ENCODE peak calls at places on chromosome 1, in six cellular contexts. H is breast epithelium, T is OCI-LY7, P is transverse colon, X is stomach, F is cardiac fibroblast. B is an unnamed sample.

GRCh38 chr1:1398677-1399186 is 403 bp downstream of the CCNL2 start:
- DNase-seq in F (no peak), P (no peak), H (no peak), X (no peak), T (no peak), B (no peak)

GRCh38 chr1:70396607-70397006 is 14.5 kb upstream of the CTH start:
- DNase-seq in F (no peak), H (no peak), T (no peak), P (no peak), X (no peak), B (no peak)

GRCh38 chr1:160018900-160019299 is 12.9 kb downstream of the PIGM start:
- DNase-seq in F (peak), T (no peak), X (no peak), P (no peak), H (no peak), B (no peak)

GRCh38 chr1:243482237-243483022 is 226.6 kb downstream of the SDCCAG8 start:
- DNase-seq in T (no peak), F (peak), H (no peak), P (no peak), X (no peak), B (no peak)

GRCh38 chr1:246680696-246681127 is 43.5 kb upstream of the SCCPDH start:
- DNase-seq in X (no peak), P (no peak), T (no peak), F (no peak), H (no peak), B (no peak)

GRCh38 chr1:197423006-197423405 is 155.0 kb downstream of the CRB1 start:
- DNase-seq in P (no peak), F (peak), H (no peak), X (no peak), T (no peak), B (no peak)

GRCh38 chr1:246506440-246506784 is 667 bp downstream of the SMYD3 start:
- DNase-seq in P (no peak), F (no peak), X (no peak), T (peak), H (no peak), B (no peak)

GRCh38 chr1:204162498-204163074 is 3.6 kb downstream of the REN start:
- DNase-seq in P (peak), T (peak), H (peak), X (peak), F (peak), B (peak)

GRCh38 chr1:60745444-60745843 is 336.9 kb upstream of the NFIA start:
- DNase-seq in P (no peak), X (no peak), T (no peak), F (no peak), H (no peak), B (no peak)

GRCh38 chr1:198520524-198521254 is 19.8 kb downstream of the ATP6V1G3 start:
- DNase-seq in F (no peak), H (no peak), T (no peak), X (no peak), P (no peak), B (no peak)

GRCh38 chr1:67019600-67020136 is 34.3 kb downstream of the SLC35D1 start:
- DNase-seq in P (no peak), H (no peak), X (no peak), F (peak), T (no peak), B (no peak)

GRCh38 chr1:32784817-32785216 is 32.3 kb downstream of the YARS1 start:
- DNase-seq in F (no peak), H (no peak), X (no peak), P (no peak), T (no peak), B (no peak)

GRCh38 chr1:32783851-32784250 is 33.3 kb downstream of the YARS1 start:
- DNase-seq in F (no peak), H (no peak), X (no peak), T (no peak), P (no peak), B (no peak)

GRCh38 chr1:32791881-32792280 is 25.3 kb downstream of the YARS1 start:
- DNase-seq in P (no peak), T (no peak), H (no peak), F (peak), X (no peak), B (no peak)

GRCh38 chr1:32782086-32782485 is 35.1 kb downstream of the YARS1 start:
- DNase-seq in X (no peak), P (no peak), F (no peak), T (no peak), H (no peak), B (no peak)

DNA sequence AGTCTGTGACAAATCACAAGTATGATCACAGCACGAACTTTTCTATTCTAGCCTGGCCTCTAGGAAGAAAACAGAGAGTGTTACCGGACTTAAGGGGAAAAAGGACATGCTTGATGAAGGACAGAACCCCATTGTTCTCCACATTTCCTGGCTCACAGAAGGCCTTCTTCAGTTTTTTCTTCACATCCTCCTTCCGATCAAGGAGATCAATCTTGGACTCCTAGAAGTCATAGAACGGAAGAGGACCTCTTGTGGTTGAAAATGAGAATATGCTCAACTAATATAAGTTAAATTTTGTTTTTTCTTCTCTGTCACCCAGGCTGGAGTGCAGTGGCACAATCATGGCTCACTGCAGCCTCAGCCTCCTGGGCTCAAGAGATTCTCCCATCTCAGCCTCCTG is 30.3 kb downstream of the YARS1 start:
- DNase-seq in H (no peak), X (no peak), T (peak), P (no peak), F (peak), B (no peak)
- TF ChIP-seq CTCF in H (peak), X (peak), T (peak), P (peak), F (peak), B (no peak)

GRCh38 chr1:235972316-235973090 is 92.4 kb downstream of the NID1 start:
- DNase-seq in X (no peak), H (no peak), F (peak), P (no peak), T (peak), B (no peak)
- H3K4me3 ChIP-seq in X (peak), H (peak), F (no peak), P (peak), T (peak), B (peak)

GRCh38 chr1:8602471-8603219 is 214.8 kb downstream of the RERE start:
- DNase-seq in F (no peak), T (no peak), P (no peak), H (no peak), X (no peak), B (no peak)
- TF ChIP-seq CTCF in F (no peak), T (no peak), P (no peak), H (no peak), X (no peak), B (no peak)

GRCh38 chr1:22896184-22896583 is 76.5 kb downstream of the LACTBL1 start:
- DNase-seq in H (no peak), F (no peak), P (no peak), T (no peak), X (no peak), B (no peak)

GRCh38 chr1:22892789-22893188 is 79.9 kb downstream of the LACTBL1 start:
- DNase-seq in H (no peak), P (no peak), T (no peak), X (no peak), F (no peak), B (no peak)

GRCh38 chr1:22900451-22900850 is 72.2 kb downstream of the LACTBL1 start:
- DNase-seq in H (no peak), F (no peak), P (no peak), X (no peak), T (no peak), B (no peak)

GRCh38 chr1:22893292-22893691 is 79.4 kb downstream of the LACTBL1 start:
- DNase-seq in X (no peak), T (no peak), H (no peak), P (no peak), F (no peak), B (no peak)

DNA sequence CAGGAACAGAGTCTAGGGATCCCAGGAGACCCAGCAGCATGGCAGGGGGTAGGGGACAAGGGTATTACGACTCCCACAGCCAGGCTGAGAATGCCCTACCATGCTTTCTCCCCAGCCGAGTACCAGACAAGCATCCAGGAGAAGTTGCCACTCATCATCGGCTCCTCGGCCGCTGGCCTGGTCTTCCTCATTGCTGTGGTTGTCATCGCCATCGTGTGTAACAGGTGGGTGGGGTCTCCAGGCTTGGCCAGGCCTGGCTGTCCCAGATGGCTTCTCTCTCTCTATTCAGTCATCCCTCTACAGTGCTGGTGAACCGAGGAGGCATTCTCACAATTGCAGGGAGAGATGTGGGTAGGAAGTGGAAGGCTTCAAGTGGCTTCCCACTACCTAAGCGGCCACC is 77.3 kb downstream of the LACTBL1 start:
- DNase-seq in H (no peak), P (no peak), F (no peak), T (no peak), X (no peak), B (no peak)
- H3K4me3 ChIP-seq in H (no peak), P (no peak), F (no peak), T (no peak), X (no peak), B (no peak)

DNA sequence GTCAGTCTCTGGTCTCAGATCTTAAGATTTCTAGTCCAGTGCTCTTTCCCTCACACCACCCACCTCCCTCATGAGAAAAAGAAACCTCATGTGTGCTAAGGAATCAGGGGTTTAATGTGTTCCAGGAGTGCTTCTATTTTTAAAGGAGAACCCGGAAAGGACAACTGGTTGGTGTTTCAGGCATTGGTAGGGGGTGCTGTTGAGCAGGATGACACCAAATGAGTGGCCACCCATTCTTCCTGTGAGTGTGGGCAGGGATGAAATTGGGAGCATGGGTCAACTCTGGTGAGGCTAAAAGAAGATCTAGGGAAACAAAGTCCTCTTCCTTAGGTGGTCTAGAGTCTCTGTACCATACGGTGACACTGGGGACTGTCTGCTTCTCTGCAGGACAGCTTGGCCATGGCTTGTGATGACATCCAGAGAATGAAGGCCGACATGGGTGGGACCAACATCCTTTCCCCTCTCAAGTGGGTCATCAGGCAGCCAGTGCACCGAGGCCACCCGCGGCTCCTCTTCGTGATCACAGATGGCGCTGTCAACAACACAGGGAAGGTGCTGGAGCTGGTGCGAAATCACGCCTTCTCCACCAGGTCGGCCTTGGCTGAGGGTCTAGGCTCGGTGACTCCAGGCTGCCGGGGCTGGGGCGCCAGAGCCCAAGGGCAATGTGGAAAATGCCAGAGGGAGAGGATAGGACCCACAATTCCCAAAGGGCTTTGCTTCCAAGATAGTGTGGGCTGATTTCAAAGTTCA is 39.3 kb downstream of the VWA5B1 start:
- DNase-seq in F (no peak), X (no peak), T (no peak), H (no peak), P (no peak), B (no peak)
- TF ChIP-seq CTCF in F (peak), X (no peak), T (peak), H (no peak), P (no peak), B (no peak)

GRCh38 chr1:209405183-209405823 is 178.2 kb upstream of the CAMK1G start:
- DNase-seq in T (no peak), F (peak), X (no peak), P (no peak), H (no peak), B (no peak)
- H3K4me3 ChIP-seq in T (no peak), F (no peak), X (no peak), P (no peak), H (no peak), B (no peak)

DNA sequence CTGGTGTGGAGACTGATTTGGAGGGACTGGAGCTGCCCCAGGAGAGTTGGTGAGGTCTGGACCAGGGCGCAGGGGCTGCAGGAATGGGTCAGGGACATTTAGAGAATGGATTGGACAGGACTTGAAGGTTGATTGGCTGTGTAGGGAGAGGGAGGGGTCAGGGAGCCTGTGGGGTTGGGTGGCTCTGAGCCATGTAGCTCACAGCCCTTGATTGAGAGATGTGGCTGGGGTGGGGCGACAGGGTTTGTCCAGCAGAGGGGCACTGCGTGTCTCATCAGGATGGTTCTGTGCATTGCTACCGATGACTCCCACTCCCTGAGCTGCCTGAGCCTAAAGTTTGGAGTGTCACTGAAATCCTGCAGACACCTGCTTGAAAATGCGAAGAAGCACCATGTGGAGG is 12.1 kb downstream of the AZIN2 start:
- DNase-seq in H (no peak), F (no peak), P (no peak), X (no peak), T (no peak), B (no peak)
- TF ChIP-seq CTCF in H (no peak), F (no peak), P (no peak), X (no peak), T (no peak), B (no peak)

GRCh38 chr1:41425369-41425768 is 59.1 kb downstream of the EDN2 start:
- DNase-seq in F (no peak), H (no peak), T (no peak), X (no peak), P (no peak), B (no peak)

GRCh38 chr1:41423511-41424191 is 60.8 kb downstream of the EDN2 start:
- DNase-seq in T (no peak), P (peak), X (no peak), H (peak), F (no peak), B (no peak)

GRCh38 chr1:41422306-41422705 is 61.1 kb downstream of the FOXO6 start:
- DNase-seq in P (no peak), H (no peak), F (no peak), T (no peak), X (no peak), B (no peak)

GRCh38 chr1:41426201-41426890 is 58.1 kb downstream of the EDN2 start:
- DNase-seq in T (no peak), X (no peak), H (no peak), F (no peak), P (no peak), B (no peak)

DNA sequence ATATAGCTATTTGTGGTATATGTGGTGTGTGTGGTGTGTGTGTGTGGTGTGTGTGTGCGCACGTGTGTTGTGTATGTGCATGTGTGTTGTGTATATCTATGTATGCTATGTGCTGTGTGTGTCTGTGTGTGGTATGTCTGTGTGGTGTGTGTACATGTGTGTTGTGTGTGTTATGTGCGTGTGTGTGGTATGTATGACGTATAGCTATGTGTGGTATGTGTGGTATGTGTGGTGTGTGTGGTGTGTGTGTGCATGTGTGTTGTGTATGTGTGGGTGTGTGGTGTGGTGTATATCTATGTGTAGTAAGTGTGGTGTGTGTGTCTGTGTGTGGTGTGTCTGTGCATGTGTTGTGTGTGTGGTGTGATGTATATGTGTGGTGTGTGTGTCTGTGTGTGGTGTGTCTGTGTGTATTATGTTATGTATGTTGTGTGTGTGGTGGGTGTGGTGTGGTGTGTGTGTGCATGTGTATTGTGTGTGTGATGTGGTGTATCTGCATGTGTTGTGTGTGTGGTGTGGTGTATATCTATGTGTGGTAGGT is 59.8 kb downstream of the EDN2 start:
- DNase-seq in H (no peak), P (no peak), T (no peak), X (no peak), F (no peak), B (no peak)
- H3K4me3 ChIP-seq in H (no peak), P (no peak), T (no peak), X (no peak), F (no peak), B (no peak)

B was measured in coronary artery.